ENCODE peak calls at places on chromosome 18, in nine cellular contexts. L is breast epithelium; O is cardiac muscle cell; C is WTC11; P is AG09319; J is SK-N-SH; N is Peyer's patch; T is activated CD8-positive, alpha-beta T cell treated with anti-CD3 and anti-CD28 coated beads for 36 hours; I is prostate gland. M is an unnamed sample.

GRCh38 chr18:67599277-67599676 is 82.8 kb upstream of the DSEL start:
- DNase-seq in L (no peak), O (peak; percentile 33), C (no peak), P (no peak), J (peak; percentile 57), N (no peak), T (no peak), I (no peak), M (peak; percentile 65)

GRCh38 chr18:41745166-41746049 is 209.6 kb upstream of the PIK3C3 start:
- DNase-seq in L (peak; percentile 56), O (peak; percentile 83), C (peak; percentile 74), P (no peak), J (peak; percentile 71), N (no peak), T (peak; percentile 35), I (peak; percentile 53), M (peak; percentile 1)

GRCh38 chr18:8946046-8946838 is 156.3 kb upstream of the NDUFV2 start:
- DNase-seq in L (no peak), O (peak; percentile 95), C (no peak), P (peak; percentile 83), J (no peak), N (no peak), T (no peak), I (no peak), M (peak; percentile 99)

GRCh38 chr18:58552057-58552461 is 76.8 kb downstream of the ALPK2 start:
- DNase-seq in L (no peak), O (no peak), C (no peak), P (no peak), J (no peak), N (peak; percentile 47), T (peak; percentile 45), I (peak; percentile 62), M (no peak)

GRCh38 chr18:22391571-22392359 is 25.9 kb downstream of the CTAGE1 start:
- DNase-seq in L (no peak), O (peak; percentile 84), C (no peak), P (peak; percentile 54), J (peak; percentile 7), N (no peak), T (peak; percentile 77), I (no peak), M (peak; percentile 86)

GRCh38 chr18:76212958-76213357 is 282.1 kb downstream of the ZNF516 start:
- DNase-seq in L (no peak), O (no peak), C (no peak), P (no peak), J (no peak), N (no peak), T (peak; percentile 30), I (no peak), M (no peak)

GRCh38 chr18:58541137-58541788 is 87.6 kb downstream of the ALPK2 start:
- DNase-seq in L (no peak), O (peak; percentile 15), C (peak; percentile 65), P (no peak), J (no peak), N (peak; percentile 49), T (peak; percentile 52), I (no peak), M (no peak)

GRCh38 chr18:376307-376706 is 108.5 kb upstream of the THOC1 start:
- DNase-seq in L (no peak), O (peak; percentile 57), C (no peak), P (no peak), J (no peak), N (no peak), T (no peak), I (peak; percentile 23), M (peak; percentile 81)

GRCh38 chr18:2513616-2514015 is 57.7 kb downstream of the METTL4 start:
- DNase-seq in L (no peak), O (no peak), C (no peak), P (no peak), J (no peak), N (no peak), T (no peak), I (no peak), M (no peak)

GRCh38 chr18:9869713-9870430 is 15.9 kb upstream of the TXNDC2 start:
- DNase-seq in L (no peak), O (peak; percentile 85), C (no peak), P (no peak), J (peak; percentile 25), N (no peak), T (no peak), I (no peak), M (peak; percentile 95)

GRCh38 chr18:24600076-24600654 is 139.7 kb downstream of the HRH4 start:
- DNase-seq in L (no peak), O (peak; percentile 76), C (no peak), P (peak; percentile 37), J (peak; percentile 56), N (no peak), T (peak; percentile 18), I (peak; percentile 12), M (peak; percentile 77)

GRCh38 chr18:70490008-70490933 is 201.4 kb downstream of the SOCS6 start:
- DNase-seq in L (no peak), O (peak; percentile 74), C (peak; percentile 18), P (no peak), J (peak; percentile 47), N (no peak), T (peak; percentile 54), I (peak; percentile 28), M (peak; percentile 71)

GRCh38 chr18:31247574-31248199 is 70.3 kb upstream of the DSG1 start:
- DNase-seq in L (no peak), O (peak; percentile 34), C (no peak), P (no peak), J (no peak), N (no peak), T (no peak), I (no peak), M (no peak)

GRCh38 chr18:33157893-33158292 is 282.6 kb downstream of the CCDC178 start:
- DNase-seq in L (no peak), O (no peak), C (no peak), P (no peak), J (no peak), N (no peak), T (no peak), I (no peak), M (no peak)

GRCh38 chr18:21656402-21656801 is 44.3 kb downstream of the SNRPD1 start:
- DNase-seq in L (no peak), O (peak; percentile 55), C (no peak), P (no peak), J (no peak), N (no peak), T (no peak), I (no peak), M (peak; percentile 69)

DNA sequence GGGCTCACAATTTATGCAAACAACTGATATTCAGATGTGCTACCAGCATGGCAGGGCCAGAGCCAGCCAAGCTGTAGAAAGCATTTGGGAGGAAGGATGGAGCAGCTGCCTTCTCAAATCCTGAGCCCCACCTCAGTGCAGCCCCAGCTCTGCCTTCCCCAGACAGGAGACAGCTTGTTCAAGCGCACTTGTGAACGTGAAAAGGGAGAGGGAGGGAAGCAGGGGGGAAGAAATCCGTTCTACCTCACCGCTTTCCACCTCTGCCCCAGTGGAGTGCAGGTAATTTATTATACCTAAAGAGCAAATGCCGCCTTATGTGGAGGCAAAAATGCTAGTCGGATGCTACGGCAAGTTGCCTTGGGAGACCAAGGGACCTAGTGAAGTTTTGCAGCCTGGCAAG is 66.0 kb upstream of the SLC14A2 start:
- DNase-seq in L (no peak), O (no peak), C (no peak), P (no peak), J (no peak), N (no peak), T (no peak), I (no peak), M (no peak)
- TF ChIP-seq CTCF in L (no peak), O (no peak), C (no peak), P (no peak), J (no peak), N (no peak), T (no peak), I (no peak), M (no peak)

GRCh38 chr18:12041561-12041960 is 52.1 kb upstream of the ANKRD62 start:
- DNase-seq in L (no peak), O (peak; percentile 78), C (no peak), P (peak; percentile 40), J (no peak), N (no peak), T (no peak), I (no peak), M (peak; percentile 79)

GRCh38 chr18:12038661-12039417 is 54.8 kb upstream of the ANKRD62 start:
- DNase-seq in L (peak; percentile 73), O (peak; percentile 86), C (peak; percentile 90), P (peak; percentile 39), J (peak; percentile 86), N (peak; percentile 74), T (peak; percentile 74), I (peak; percentile 68), M (peak; percentile 71)

GRCh38 chr18:12036201-12036751 is 55.0 kb downstream of the IMPA2 start:
- DNase-seq in L (no peak), O (no peak), C (no peak), P (no peak), J (no peak), N (no peak), T (no peak), I (no peak), M (no peak)

GRCh38 chr18:12035481-12035880 is 54.2 kb downstream of the IMPA2 start:
- DNase-seq in L (no peak), O (no peak), C (no peak), P (no peak), J (no peak), N (no peak), T (no peak), I (no peak), M (no peak)

GRCh38 chr18:12038082-12038660 is 55.5 kb upstream of the ANKRD62 start:
- DNase-seq in L (no peak), O (peak; percentile 48), C (peak; percentile 38), P (no peak), J (peak; percentile 43), N (no peak), T (peak; percentile 57), I (no peak), M (no peak)
- TF ChIP-seq CTCF in L (no peak), O (no peak), C (no peak), P (no peak), J (no peak), N (no peak), T (no peak), I (no peak), M (no peak)

DNA sequence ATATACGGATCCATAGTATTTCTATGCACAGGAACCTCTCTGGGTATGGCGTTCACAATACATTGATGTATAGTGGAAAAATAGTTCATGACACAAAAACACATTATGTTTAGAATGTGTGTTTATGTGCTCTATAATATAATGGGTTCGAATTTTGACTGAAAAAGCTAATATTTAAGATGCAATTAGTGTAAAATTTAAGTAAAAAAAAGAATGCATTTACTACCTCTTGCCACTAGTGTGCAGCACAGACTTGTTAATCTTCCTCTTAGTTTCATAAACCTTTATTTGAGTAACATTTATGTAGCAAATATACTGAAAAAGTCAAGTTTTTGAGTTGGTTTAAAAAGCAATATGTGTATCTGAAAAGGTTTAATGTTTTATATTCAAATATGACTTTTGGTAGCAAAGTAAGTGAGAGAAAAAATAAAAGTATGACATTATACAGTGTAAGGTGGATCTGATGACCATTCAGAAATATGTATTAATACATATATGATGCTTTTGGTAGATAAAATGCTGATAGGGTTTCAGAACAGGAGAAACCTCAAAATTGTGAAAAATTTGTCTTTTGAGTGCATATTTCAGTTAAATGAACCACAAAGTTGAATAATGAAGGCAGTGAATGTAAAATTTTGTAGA is 49.5 kb downstream of the CCDC102B start:
- DNase-seq in L (no peak), O (peak; percentile 51), C (no peak), P (peak; percentile 12), J (no peak), N (no peak), T (no peak), I (no peak), M (peak; percentile 66)
- TF ChIP-seq CTCF in L (peak; percentile 32), O (peak; percentile 64), C (peak; percentile 52), P (peak; percentile 70), J (peak; percentile 90), N (peak; percentile 3), T (peak; percentile 67), I (peak; percentile 36), M (peak; percentile 65)

GRCh38 chr18:6732952-6733351 is 3.4 kb downstream of the ARHGAP28 start:
- DNase-seq in L (no peak), O (no peak), C (no peak), P (no peak), J (no peak), N (no peak), T (no peak), I (no peak), M (no peak)
- TF ChIP-seq CTCF in L (no peak), O (peak; percentile 17), C (no peak), P (no peak), J (no peak), N (no peak), T (no peak), I (no peak), M (peak; percentile 8)